ENCODE peak calls at places on chromosomes 12 and 14, in five cellular contexts. B is psoas muscle; L is CD4-positive, alpha-beta T cell; K is fibroblast of lung; P is substantia nigra. D is an unnamed sample.

GRCh38 chr12:42442328-42442759 is 116.4 kb downstream of the PPHLN1 start:
- DNase-seq in B (no peak), L (no peak), K (no peak), P (no peak), D (no peak)

GRCh38 chr14:65223636-65224035 is 121.3 kb upstream of the MAX start:
- DNase-seq in B (no peak), L (no peak), K (no peak), P (no peak), D (no peak)

GRCh38 chr12:64801381-64801780 is 23.1 kb upstream of the TBC1D30 start:
- DNase-seq in B (no peak), L (no peak), K (no peak), P (no peak), D (peak; percentile 6)

GRCh38 chr12:80912906-80913769 is 24.6 kb downstream of the LIN7A start:
- DNase-seq in B (no peak), L (no peak), K (no peak), P (no peak), D (no peak)

GRCh38 chr12:100593490-100593889 is 20.0 kb downstream of the GAS2L3 start:
- DNase-seq in B (no peak), L (no peak), K (peak; percentile 56), P (no peak), D (no peak)

GRCh38 chr12:34124608-34125007 is 102.3 kb downstream of the ALG10 start:
- DNase-seq in B (no peak), L (no peak), K (no peak), P (no peak), D (no peak)

GRCh38 chr12:10220398-10221077 is 7.9 kb downstream of the GABARAPL1 start:
- DNase-seq in B (peak; percentile 82), L (no peak), K (peak; percentile 70), P (no peak), D (no peak)

GRCh38 chr14:32330356-32331226 is 1.5 kb downstream of the AKAP6 start:
- DNase-seq in B (no peak), L (no peak), K (no peak), P (no peak), D (peak; percentile 44)

GRCh38 chr14:105290598-105291356 is 10.0 kb downstream of the BRF1 start:
- DNase-seq in B (no peak), L (no peak), K (no peak), P (no peak), D (peak; percentile 44)

GRCh38 chr12:111838353-111838752 is 3.7 kb upstream of the MAPKAPK5 start:
- DNase-seq in B (no peak), L (no peak), K (no peak), P (no peak), D (no peak)

GRCh38 chr14:76293923-76294322 is 82.0 kb upstream of the ESRRB start:
- DNase-seq in B (no peak), L (no peak), K (no peak), P (no peak), D (no peak)

GRCh38 chr12:29634057-29634456 is 136.6 kb upstream of the OVCH1 start:
- DNase-seq in B (no peak), L (no peak), K (peak; percentile 57), P (no peak), D (no peak)

GRCh38 chr14:21041676-21042433 is at the start of gene RNASE7:
- DNase-seq in B (peak; percentile 59), L (no peak), K (peak; percentile 57), P (no peak), D (no peak)

GRCh38 chr12:27277846-27278260 is 33.8 kb downstream of the STK38L start:
- DNase-seq in B (no peak), L (no peak), K (peak; percentile 96), P (no peak), D (no peak)

GRCh38 chr12:75511116-75512048 is at the start of gene KRR1:
- DNase-seq in B (peak; percentile 89), L (peak; percentile 86), K (peak; percentile 99), P (peak; percentile 92), D (peak; percentile 97)
- H3K27ac ChIP-seq in B (peak within 1 kb of the TSS; percentile 84), L (peak within 1 kb of the TSS; percentile 81), K (peak within 1 kb of the TSS; percentile 87), P (peak within 1 kb of the TSS; percentile 69), D (no peak within 1 kb of the TSS)

GRCh38 chr12:130223767-130224244 is 61.5 kb downstream of the FZD10 start:
- DNase-seq in B (no peak), L (no peak), K (no peak), P (no peak), D (no peak)

GRCh38 chr12:130226771-130227170 is 64.5 kb downstream of the FZD10 start:
- DNase-seq in B (no peak), L (no peak), K (no peak), P (no peak), D (no peak)

GRCh38 chr12:130224613-130225012 is 62.3 kb downstream of the FZD10 start:
- DNase-seq in B (no peak), L (no peak), K (no peak), P (no peak), D (no peak)

GRCh38 chr12:130227641-130228040 is 65.4 kb downstream of the FZD10 start:
- DNase-seq in B (no peak), L (no peak), K (no peak), P (peak; percentile 13), D (no peak)

DNA sequence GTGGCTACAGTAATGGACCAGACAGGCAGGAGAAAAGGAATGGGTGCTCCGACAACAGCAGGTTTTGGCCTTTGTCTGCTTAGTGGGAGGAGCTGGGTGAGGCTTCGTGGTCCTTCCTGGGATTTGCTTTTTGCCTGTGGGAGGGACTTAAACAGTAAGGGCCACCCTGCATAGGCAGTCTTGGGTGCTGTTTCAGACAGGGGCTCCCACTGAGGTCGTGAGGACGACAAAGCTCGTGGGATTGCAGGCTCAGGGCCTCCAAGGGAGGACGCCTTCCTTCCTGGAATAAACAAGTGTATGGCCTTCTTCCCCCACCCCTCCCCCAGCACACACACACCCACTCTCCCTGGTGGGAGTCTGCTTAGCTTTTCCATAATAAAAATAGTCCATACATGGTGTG is 63.1 kb downstream of the FZD10 start:
- DNase-seq in B (no peak), L (no peak), K (no peak), P (no peak), D (no peak)
- H3K27ac ChIP-seq in B (no peak overlapping the region), L (no peak overlapping the region), K (no peak overlapping the region), P (no peak overlapping the region), D (no peak overlapping the region)

GRCh38 chr14:69750495-69750894 is 16.4 kb upstream of the SRSF5 start:
- DNase-seq in B (no peak), L (no peak), K (no peak), P (no peak), D (no peak)
- H3K27ac ChIP-seq in B (no peak overlapping the region), L (no peak overlapping the region), K (no peak overlapping the region), P (no peak overlapping the region), D (no peak overlapping the region)

GRCh38 chr14:59133202-59133601 is 55.3 kb upstream of the DAAM1 start:
- DNase-seq in B (no peak), L (no peak), K (peak; percentile 15), P (no peak), D (peak; percentile 14)

GRCh38 chr14:59133709-59134108 is 54.8 kb upstream of the DAAM1 start:
- DNase-seq in B (no peak), L (no peak), K (no peak), P (no peak), D (no peak)

GRCh38 chr14:59131926-59132763 is 56.3 kb upstream of the DAAM1 start:
- DNase-seq in B (no peak), L (no peak), K (no peak), P (no peak), D (no peak)

GRCh38 chr14:59127437-59127732 is 61.1 kb upstream of the DAAM1 start:
- DNase-seq in B (no peak), L (no peak), K (no peak), P (no peak), D (no peak)

GRCh38 chr14:59130472-59130871 is 58.0 kb upstream of the DAAM1 start:
- DNase-seq in B (no peak), L (no peak), K (no peak), P (no peak), D (peak; percentile 36)
- H3K27ac ChIP-seq in B (no peak overlapping the region), L (no peak overlapping the region), K (no peak overlapping the region), P (no peak overlapping the region), D (no peak overlapping the region)